ENCODE peak calls at places on chromosomes 2 and 18, in four cellular contexts. T, A, Q and O are unnamed samples.

GRCh38 chr2:109513749-109514588 is 99.8 kb downstream of the SEPTIN10 start:
- DNase-seq in T (peak), A (no peak), Q (no peak), O (no peak)

GRCh38 chr18:3966246-3966984 is 488.7 kb downstream of the DLGAP1 start:
- DNase-seq in T (no peak), A (no peak), Q (no peak), O (no peak)

GRCh38 chr2:45691600-45691999 is 40.1 kb downstream of the PRKCE start:
- DNase-seq in T (no peak), A (no peak), Q (no peak), O (no peak)

GRCh38 chr2:160207804-160208661 is 8.0 kb upstream of the ITGB6 start:
- DNase-seq in T (peak), A (no peak), Q (no peak), O (peak)

GRCh38 chr2:12884713-12885282 is 168.1 kb downstream of the TRIB2 start:
- DNase-seq in T (no peak), A (no peak), Q (no peak), O (no peak)

GRCh38 chr2:127604986-127605385 is 41.0 kb upstream of the GPR17 start:
- DNase-seq in T (no peak), A (no peak), Q (no peak), O (no peak)

GRCh38 chr18:3525870-3526420 is 76.0 kb downstream of the TGIF1 start:
- DNase-seq in T (peak), A (peak), Q (no peak), O (no peak)

GRCh38 chr18:68494802-68495560 is 219.9 kb downstream of the TMX3 start:
- DNase-seq in T (no peak), A (no peak), Q (no peak), O (no peak)

GRCh38 chr2:155145758-155146229 is 447.3 kb downstream of the KCNJ3 start:
- DNase-seq in T (peak), A (no peak), Q (no peak), O (no peak)

GRCh38 chr2:205386109-205386508 is 296.2 kb upstream of the NRP2 start:
- DNase-seq in T (no peak), A (no peak), Q (no peak), O (no peak)

GRCh38 chr2:199100326-199101110 is 357.2 kb downstream of the SATB2 start:
- DNase-seq in T (no peak), A (no peak), Q (no peak), O (no peak)

GRCh38 chr2:24836706-24837105 is 43.5 kb downstream of the CENPO start:
- DNase-seq in T (no peak), A (no peak), Q (no peak), O (no peak)

GRCh38 chr2:231469568-231469920 is 5.3 kb upstream of the NCL start:
- DNase-seq in T (no peak), A (no peak), Q (no peak), O (no peak)

GRCh38 chr2:231463698-231464575 is at the start of gene NCL:
- DNase-seq in T (peak), A (peak), Q (no peak), O (peak)

GRCh38 chr2:231467613-231468525 is 3.6 kb upstream of the NCL start:
- DNase-seq in T (no peak), A (no peak), Q (no peak), O (no peak)

GRCh38 chr2:231464576-231465540 is 574 bp upstream of the NCL start:
- DNase-seq in T (no peak), A (peak), Q (peak), O (peak)

DNA sequence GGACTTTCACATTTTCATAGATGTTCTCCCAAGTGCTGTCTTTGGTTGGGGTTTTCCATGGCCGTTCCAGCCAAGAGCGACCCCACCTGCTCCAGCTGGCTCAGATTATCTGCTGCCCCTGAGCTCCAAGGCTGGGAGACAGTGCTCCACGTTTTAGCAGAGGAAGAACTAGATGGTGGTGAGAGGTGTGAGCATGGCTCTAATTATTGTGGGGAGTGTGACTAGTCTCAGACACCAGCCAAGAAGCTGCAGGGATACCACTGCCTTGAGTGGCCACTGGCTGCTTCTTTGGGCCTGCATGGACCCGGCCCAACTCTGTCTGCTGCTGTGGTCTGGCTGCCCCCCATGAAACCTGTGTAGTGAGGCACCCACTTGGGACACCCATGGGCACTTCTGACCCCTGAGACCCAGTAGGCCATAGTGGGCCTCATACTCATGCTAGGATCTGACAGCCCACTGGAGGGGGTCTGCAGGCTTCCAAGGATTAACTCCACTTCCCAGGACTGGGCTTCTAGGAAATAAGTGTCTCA is 2.8 kb upstream of the NCL start:
- DNase-seq in T (no peak), A (no peak), Q (no peak), O (no peak)
- TF ChIP-seq SRF in T (no peak), A (no peak), Q (no peak), O (no peak)

GRCh38 chr18:7221424-7222155 is 9.3 kb upstream of the LRRC30 start:
- DNase-seq in T (peak), A (peak), Q (peak), O (peak)
- TF ChIP-seq CREB1 in T (no peak), A (no peak), Q (no peak), O (no peak)

DNA sequence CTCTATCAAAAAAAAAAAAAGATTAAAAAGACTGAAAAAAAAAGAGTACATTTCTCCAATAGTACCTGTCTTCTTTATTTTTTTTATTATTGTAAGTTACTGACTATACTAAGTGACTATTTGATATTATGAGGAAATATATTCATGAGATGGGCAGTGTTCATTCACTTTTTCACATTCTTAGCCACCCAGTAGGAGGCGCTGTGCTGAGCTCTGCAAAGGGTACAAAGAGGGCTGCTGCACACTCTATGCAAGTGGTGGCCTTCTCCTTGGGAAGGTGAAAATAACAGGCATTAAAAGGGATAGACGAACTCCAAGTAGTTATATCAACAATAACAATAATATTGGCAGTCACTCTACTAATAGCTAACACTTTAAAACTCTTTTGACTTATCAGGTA is 1034.9 kb upstream of the FANCL start:
- DNase-seq in T (no peak), A (peak), Q (peak), O (no peak)
- TF ChIP-seq SRF in T (no peak), A (no peak), Q (no peak), O (no peak)

DNA sequence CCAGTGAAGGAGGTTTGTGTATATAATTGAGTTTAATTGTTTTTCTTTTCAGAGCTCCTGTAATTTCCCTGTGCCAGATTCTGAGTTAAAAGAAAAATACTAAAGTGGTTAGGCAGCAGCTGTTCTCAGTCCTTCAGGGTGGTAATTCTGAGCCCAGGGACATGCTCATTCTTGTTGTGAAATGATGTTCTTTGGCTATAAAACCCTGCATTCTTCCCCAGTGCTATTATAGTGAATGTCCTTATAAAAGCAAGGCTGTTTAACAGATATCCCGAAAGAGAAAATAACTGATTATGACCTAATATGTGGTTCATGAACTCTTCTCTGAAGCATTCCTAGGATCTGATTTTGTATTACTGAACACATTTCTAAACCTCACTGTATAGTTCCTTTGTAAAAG is 34.0 kb downstream of the ADAM23 start:
- DNase-seq in T (no peak), A (no peak), Q (no peak), O (no peak)
- TF ChIP-seq CREB1 in T (no peak), A (no peak), Q (no peak), O (no peak)

GRCh38 chr18:36399055-36399454 is 101.5 kb downstream of the FHOD3 start:
- DNase-seq in T (no peak), A (no peak), Q (no peak), O (no peak)

GRCh38 chr18:36405611-36406010 is 108.1 kb downstream of the FHOD3 start:
- DNase-seq in T (no peak), A (no peak), Q (no peak), O (no peak)

GRCh38 chr18:36403896-36404824 is 106.6 kb downstream of the FHOD3 start:
- DNase-seq in T (no peak), A (no peak), Q (no peak), O (no peak)

GRCh38 chr18:36401462-36401861 is 103.9 kb downstream of the FHOD3 start:
- DNase-seq in T (no peak), A (no peak), Q (no peak), O (no peak)

DNA sequence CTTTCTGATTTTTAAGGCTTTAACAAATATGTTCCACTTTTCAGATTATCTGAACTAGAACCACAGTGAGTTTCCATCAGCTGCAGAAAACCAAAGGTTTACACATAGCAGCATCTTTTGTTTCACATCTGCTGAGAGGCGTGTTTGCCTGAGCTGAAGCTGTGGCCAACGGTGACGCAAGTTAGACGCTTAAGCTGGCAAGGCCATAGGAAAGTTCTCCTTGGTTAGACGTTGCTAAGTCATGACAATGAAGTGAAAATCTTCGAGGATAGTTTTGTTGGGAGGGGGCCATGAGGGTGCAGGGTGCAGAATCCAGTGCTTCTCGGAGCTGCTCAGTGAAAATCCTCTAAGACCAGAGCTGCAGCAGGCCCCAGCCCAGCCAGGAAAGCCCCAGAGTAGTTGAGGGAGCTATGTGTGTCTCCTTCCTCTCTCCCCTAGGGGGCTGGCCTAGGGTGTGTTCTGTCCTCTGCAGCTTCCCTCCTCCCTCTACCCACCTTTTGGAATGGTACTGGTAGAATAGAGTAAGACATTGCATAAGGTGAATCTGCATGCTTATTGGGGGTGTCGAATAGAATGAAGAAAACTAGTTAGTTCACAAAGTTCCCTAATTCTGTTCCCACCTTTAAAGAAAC is 105.4 kb downstream of the FHOD3 start:
- DNase-seq in T (no peak), A (no peak), Q (no peak), O (no peak)
- TF ChIP-seq SRF in T (no peak), A (no peak), Q (no peak), O (no peak)